ENCODE peak calls at places on chromosomes 5 and 9, in five cellular contexts. Z, X, B, S and T are unnamed samples.

GRCh38 chr9:35729700-35730485 is 2.1 kb downstream of the TLN1 start:
- DNase-seq in Z (no peak), X (peak; percentile 86), B (no peak), S (no peak), T (peak; percentile 64)

GRCh38 chr9:135494791-135495559 is 5.5 kb upstream of the MRPS2 start:
- DNase-seq in Z (no peak), X (no peak), B (no peak), S (no peak), T (no peak)

GRCh38 chr5:94785111-94785510 is 166.6 kb downstream of the SLF1 start:
- DNase-seq in Z (no peak), X (no peak), B (no peak), S (no peak), T (no peak)

GRCh38 chr5:39226558-39226957 is 7.2 kb upstream of the FYB1 start:
- DNase-seq in Z (no peak), X (no peak), B (no peak), S (no peak), T (no peak)

GRCh38 chr9:123656565-123656964 is 273.4 kb downstream of the DENND1A start:
- DNase-seq in Z (no peak), X (peak; percentile 52), B (no peak), S (no peak), T (no peak)

GRCh38 chr9:4717815-4718214 is 23.2 kb downstream of the AK3 start:
- DNase-seq in Z (no peak), X (no peak), B (no peak), S (no peak), T (no peak)

GRCh38 chr9:126395439-126396212 is 69.0 kb downstream of the MVB12B start:
- DNase-seq in Z (no peak), X (peak; percentile 48), B (no peak), S (no peak), T (no peak)

GRCh38 chr5:149485655-149486615 is 65.3 kb downstream of the CSNK1A1 start:
- DNase-seq in Z (peak; percentile 87), X (peak; percentile 82), B (peak; percentile 35), S (no peak), T (peak; percentile 80)

GRCh38 chr5:14790931-14791330 is 80.6 kb downstream of the ANKH start:
- DNase-seq in Z (no peak), X (no peak), B (no peak), S (no peak), T (no peak)

GRCh38 chr5:136202800-136203199 is 9.8 kb upstream of the SMIM32 start:
- DNase-seq in Z (peak; percentile 76), X (no peak), B (no peak), S (no peak), T (no peak)

GRCh38 chr5:150079655-150080461 is 6.5 kb downstream of the CSF1R start:
- DNase-seq in Z (peak; percentile 81), X (peak; percentile 6), B (no peak), S (no peak), T (no peak)

GRCh38 chr9:32708480-32709150 is 73.1 kb upstream of the TAF1L start:
- DNase-seq in Z (no peak), X (no peak), B (no peak), S (no peak), T (no peak)

GRCh38 chr5:32002755-32003154 is 171.4 kb downstream of the GOLPH3 start:
- DNase-seq in Z (no peak), X (no peak), B (no peak), S (no peak), T (no peak)

GRCh38 chr5:158676642-158677489 is 422.9 kb downstream of the EBF1 start:
- DNase-seq in Z (no peak), X (no peak), B (no peak), S (no peak), T (no peak)

GRCh38 chr5:61732376-61732775 is 400.3 kb downstream of the ZSWIM6 start:
- DNase-seq in Z (no peak), X (no peak), B (no peak), S (no peak), T (no peak)

GRCh38 chr9:129548571-129549135 is 72.2 kb downstream of the C9orf50 start:
- DNase-seq in Z (no peak), X (no peak), B (no peak), S (no peak), T (no peak)

GRCh38 chr5:112794410-112794809 is 56.7 kb downstream of the APC start:
- DNase-seq in Z (no peak), X (no peak), B (no peak), S (no peak), T (no peak)